ENCODE peak calls at places on chromosomes 1 and 21, in four cellular contexts. U is ecto neural progenitor cell, R is right cardiac atrium, L is PC-9. N is an unnamed sample.

GRCh38 chr1:59732219-59732955 is 82.4 kb upstream of the HOOK1 start:
- DNase-seq in R (no peak), U (no peak), L (no peak), N (no peak)

GRCh38 chr1:3011127-3011526 is 10.1 kb upstream of the ACTRT2 start:
- DNase-seq in U (no peak), R (no peak), L (no peak), N (peak; percentile 77)

GRCh38 chr1:111720274-111720976 is 18.8 kb downstream of the INKA2 start:
- DNase-seq in L (no peak), R (no peak), U (no peak), N (no peak)

GRCh38 chr1:201678264-201679101 is 139.6 kb downstream of the NAV1 start:
- DNase-seq in U (no peak), L (no peak), R (no peak), N (no peak)

GRCh38 chr1:231734417-231734816 is 107.8 kb downstream of the DISC1 start:
- DNase-seq in R (peak; percentile 61), L (no peak), U (no peak), N (no peak)

GRCh38 chr1:14778882-14779594 is 180.6 kb downstream of the KAZN start:
- DNase-seq in R (no peak), U (peak; percentile 85), L (peak; percentile 25), N (no peak)

GRCh38 chr1:93681549-93682412 is at the start of gene BCAR3:
- DNase-seq in U (peak; percentile 85), R (peak; percentile 93), L (peak; percentile 88), N (peak; percentile 90)

GRCh38 chr1:54604572-54605370 is 18.6 kb downstream of the FAM151A start:
- DNase-seq in R (peak; percentile 25), U (no peak), L (no peak), N (no peak)

GRCh38 chr1:193558491-193559028 is 372.1 kb upstream of the B3GALT2 start:
- DNase-seq in R (no peak), L (peak; percentile 5), U (no peak), N (no peak)

GRCh38 chr1:47565676-47566075 is 127.8 kb downstream of the FOXD2 start:
- DNase-seq in R (no peak), L (no peak), U (no peak), N (no peak)

GRCh38 chr1:169486281-169486904 is 649 bp upstream of the SLC19A2 start:
- DNase-seq in U (no peak), R (no peak), L (no peak), N (no peak)

GRCh38 chr1:227459326-227459841 is 104.0 kb upstream of the ZNF678 start:
- DNase-seq in L (no peak), U (no peak), R (no peak), N (no peak)

GRCh38 chr21:34274001-34274400 is 89.8 kb upstream of the KCNE2 start:
- DNase-seq in L (no peak), R (no peak), U (no peak), N (no peak)

GRCh38 chr1:32525661-32526444 is 13.4 kb upstream of the ZBTB8A start:
- DNase-seq in L (no peak), R (no peak), U (no peak), N (no peak)

GRCh38 chr1:112265946-112266345 is 130.1 kb upstream of the CTTNBP2NL start:
- DNase-seq in R (no peak), L (no peak), U (no peak), N (no peak)

GRCh38 chr1:187842406-187843165 is 1013.8 kb downstream of the PLA2G4A start:
- DNase-seq in U (no peak), R (no peak), L (no peak), N (no peak)

GRCh38 chr1:93699676-93700168 is 18.1 kb upstream of the BCAR3 start:
- DNase-seq in L (no peak), R (no peak), U (no peak), N (no peak)

GRCh38 chr1:39354572-39354971 is 136.9 kb upstream of the BMP8A start:
- DNase-seq in L (no peak), U (no peak), R (no peak), N (no peak)

N was measured in mesenteric fat pad.